ENCODE peak calls at places on chromosomes 4 and X, in ten cellular contexts. C is lower leg skin, Y is PC-9, P is A673, Q is endothelial cell, D is left lung, H is left ventricle myocardium inferior, A is IMR-90, K is cardiac muscle cell, F is fibroblast of pulmonary artery. S is an unnamed sample.

GRCh38 chr4:52853351-52853750 is 8.8 kb upstream of the RASL11B start:
- DNase-seq in C (no peak), Y (no peak), P (no peak), Q (no peak), D (no peak), H (no peak), A (peak; percentile 41), K (peak; percentile 62), F (peak; percentile 36), S (no peak)

GRCh38 chrX:136209016-136209738 is 42.0 kb downstream of the MAP7D3 start:
- DNase-seq in C (peak; percentile 89), Y (no peak), P (peak; percentile 49), Q (peak; percentile 34), D (no peak), H (peak; percentile 38), A (peak; percentile 56), K (peak; percentile 33), F (peak; percentile 65), S (no peak)

GRCh38 chrX:18701621-18702361 is 5.7 kb upstream of the PPEF1 start:
- DNase-seq in C (no peak), Y (peak; percentile 30), P (no peak), Q (no peak), D (no peak), H (peak; percentile 17), A (peak; percentile 9), K (no peak), F (peak; percentile 47), S (no peak)

GRCh38 chrX:38232287-38232686 is 11.6 kb upstream of the SRPX start:
- DNase-seq in C (no peak), Y (no peak), P (no peak), Q (no peak), D (no peak), H (no peak), A (peak; percentile 68), K (no peak), F (peak; percentile 60), S (no peak)

GRCh38 chr4:64248151-64248550 is 161.1 kb downstream of the TECRL start:
- DNase-seq in C (no peak), Y (no peak), P (no peak), Q (no peak), D (no peak), H (no peak), A (no peak), K (no peak), F (no peak), S (no peak)

GRCh38 chr4:55175779-55176231 is 50.4 kb upstream of the KDR start:
- DNase-seq in C (no peak), Y (peak; percentile 29), P (peak; percentile 68), Q (peak; percentile 45), D (no peak), H (no peak), A (peak; percentile 72), K (no peak), F (peak; percentile 73), S (no peak)

GRCh38 chrX:103513476-103514108 is 5.7 kb downstream of the RAB40A start:
- DNase-seq in C (no peak), Y (no peak), P (no peak), Q (no peak), D (no peak), H (no peak), A (no peak), K (no peak), F (peak; percentile 61), S (no peak)

GRCh38 chrX:56233682-56234081 is 1.5 kb downstream of the KLF8 start:
- DNase-seq in C (peak; percentile 87), Y (peak; percentile 90), P (peak; percentile 1), Q (peak; percentile 13), D (peak; percentile 78), H (peak; percentile 37), A (no peak), K (peak; percentile 14), F (peak; percentile 0), S (no peak)

GRCh38 chr4:61805979-61806378 is 605.9 kb downstream of the ADGRL3 start:
- DNase-seq in C (no peak), Y (no peak), P (no peak), Q (no peak), D (no peak), H (no peak), A (no peak), K (no peak), F (no peak), S (no peak)

GRCh38 chrX:100413231-100413630 is 3.2 kb upstream of the PCDH19 start:
- DNase-seq in C (no peak), Y (peak; percentile 27), P (peak; percentile 77), Q (no peak), D (no peak), H (no peak), A (peak; percentile 48), K (peak; percentile 84), F (peak; percentile 74), S (no peak)

GRCh38 chrX:153879741-153880439 is 6.1 kb downstream of the L1CAM start:
- DNase-seq in C (no peak), Y (no peak), P (no peak), Q (no peak), D (no peak), H (no peak), A (no peak), K (no peak), F (no peak), S (no peak)

GRCh38 chr4:123640271-123640670 is 243.7 kb downstream of the SPRY1 start:
- DNase-seq in C (no peak), Y (no peak), P (no peak), Q (no peak), D (no peak), H (no peak), A (peak; percentile 78), K (no peak), F (peak; percentile 54), S (no peak)

GRCh38 chr4:122012735-122013134 is 60.9 kb upstream of the TRPC3 start:
- DNase-seq in C (no peak), Y (no peak), P (no peak), Q (no peak), D (no peak), H (no peak), A (peak; percentile 55), K (no peak), F (peak; percentile 58), S (no peak)

GRCh38 chr4:5539584-5539983 is 168.8 kb downstream of the EVC2 start:
- DNase-seq in C (no peak), Y (no peak), P (no peak), Q (no peak), D (no peak), H (no peak), A (no peak), K (no peak), F (no peak), S (no peak)
- TF ChIP-seq CTCF in C (no peak), Y (no peak), P (no peak), Q (no peak), D (no peak), H (no peak), A (no peak), K (no peak), F (no peak), S (no peak)

GRCh38 chr4:95546236-95546635 is 2.5 kb downstream of the UNC5C start:
- DNase-seq in C (no peak), Y (no peak), P (no peak), Q (no peak), D (no peak), H (no peak), A (no peak), K (no peak), F (no peak), S (no peak)
- TF ChIP-seq CTCF in C (no peak), Y (no peak), P (no peak), Q (no peak), D (no peak), H (no peak), A (no peak), K (no peak), F (no peak), S (no peak)

GRCh38 chr4:7691061-7691460 is 248.6 kb downstream of the AFAP1 start:
- DNase-seq in C (no peak), Y (no peak), P (no peak), Q (no peak), D (peak; percentile 70), H (no peak), A (no peak), K (no peak), F (no peak), S (no peak)
- TF ChIP-seq CTCF in C (no peak), Y (no peak), P (no peak), Q (no peak), D (no peak), H (no peak), A (no peak), K (no peak), F (no peak), S (no peak)

DNA sequence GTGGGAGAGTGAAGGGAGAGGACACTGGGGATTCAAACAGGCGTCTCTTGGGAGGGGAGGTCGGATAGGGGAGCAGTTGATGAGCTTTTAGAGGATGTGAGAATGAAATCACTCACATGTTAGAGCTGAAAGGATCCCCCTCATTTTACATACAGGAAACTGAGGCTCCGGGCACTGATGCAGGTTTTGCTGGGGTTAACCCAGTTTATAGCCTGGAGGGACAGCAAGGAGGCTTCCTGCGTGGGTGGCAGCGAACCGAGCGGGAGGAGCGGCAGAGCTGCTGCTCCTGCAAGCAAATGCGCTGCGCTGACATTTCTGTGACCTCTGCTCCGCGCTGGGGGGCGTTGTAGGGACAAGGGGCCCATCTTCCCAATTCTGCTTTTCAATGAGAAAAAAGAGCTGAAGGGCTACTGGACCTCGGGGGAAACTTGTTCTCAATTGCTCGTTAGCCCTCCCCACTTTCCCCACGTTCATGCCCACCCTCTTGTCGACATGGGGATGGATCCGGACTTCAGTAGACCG is 1.1 kb upstream of the NEUROG2 start:
- DNase-seq in C (no peak), Y (no peak), P (no peak), Q (no peak), D (no peak), H (no peak), A (no peak), K (no peak), F (no peak), S (no peak)
- TF ChIP-seq CTCF in C (no peak), Y (no peak), P (no peak), Q (no peak), D (no peak), H (no peak), A (no peak), K (no peak), F (no peak), S (no peak)

DNA sequence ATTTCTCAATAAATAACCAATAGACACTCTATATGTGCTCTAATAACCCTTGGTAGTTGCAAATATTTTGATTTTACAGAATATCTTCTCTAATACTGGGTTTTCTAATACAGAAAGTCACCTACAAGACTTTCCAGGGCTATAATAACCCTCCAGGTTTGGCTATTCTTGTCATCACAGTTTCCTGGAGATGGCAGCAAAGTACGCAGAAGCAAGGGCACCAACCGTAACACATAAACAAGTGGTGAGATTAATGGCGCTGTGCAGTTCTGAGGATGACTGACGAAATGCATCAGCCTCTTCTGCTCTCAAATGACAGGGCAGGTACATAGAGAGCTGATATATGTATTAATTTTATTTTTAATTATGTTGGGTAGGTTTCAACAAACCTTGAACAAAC is 122.4 kb downstream of the C4orf33 start:
- DNase-seq in C (no peak), Y (no peak), P (peak; percentile 26), Q (no peak), D (no peak), H (no peak), A (no peak), K (peak; percentile 21), F (peak; percentile 18), S (no peak)
- TF ChIP-seq CTCF in C (no peak), Y (no peak), P (peak; percentile 36), Q (no peak), D (no peak), H (peak; percentile 55), A (no peak), K (peak; percentile 20), F (peak; percentile 1), S (peak; percentile 49)